ENCODE peak calls at places on chromosomes 13 and 19, in four cellular contexts. T is cardiac muscle cell, D is pancreas, X is ascending aorta. J is an unnamed sample.
A peak's percentile ranks its signal among the peaks of the same experiment; 100 is the strongest.

GRCh38 chr13:27599845-27600553 is 20.3 kb downstream of the LNX2 start:
- DNase-seq in X (no peak), T (peak; percentile 80), D (no peak), J (no peak)

GRCh38 chr13:108034909-108035308 is 180.4 kb downstream of the LIG4 start:
- DNase-seq in D (no peak), T (no peak), X (no peak), J (no peak)

GRCh38 chr19:21584532-21584931 is 79.1 kb downstream of the ZNF429 start:
- DNase-seq in D (no peak), T (no peak), X (no peak), J (no peak)

GRCh38 chr13:23509781-23510543 is 60.2 kb upstream of the TNFRSF19 start:
- DNase-seq in D (no peak), T (peak; percentile 69), X (no peak), J (no peak)

GRCh38 chr19:58204566-58204965 is 21.7 kb downstream of the ZNF274 start:
- DNase-seq in X (no peak), D (no peak), T (no peak), J (no peak)

GRCh38 chr19:50896591-50897190 is 14.5 kb downstream of the KLK4 start:
- DNase-seq in X (no peak), D (peak; percentile 66), T (peak; percentile 40), J (no peak)

GRCh38 chr19:14091885-14092462 is 1.4 kb upstream of the SAMD1 start:
- DNase-seq in T (no peak), X (no peak), D (peak; percentile 57), J (no peak)

GRCh38 chr19:18290250-18291018 is 9.0 kb upstream of the JUND start:
- DNase-seq in T (peak; percentile 43), D (no peak), X (peak; percentile 45), J (peak; percentile 32)

GRCh38 chr19:1837625-1838105 is 10.6 kb downstream of the REXO1 start:
- DNase-seq in X (no peak), T (peak; percentile 38), D (peak; percentile 58), J (peak; percentile 35)

GRCh38 chr13:113836917-113837553 is 26.8 kb downstream of the GAS6 start:
- DNase-seq in D (peak; percentile 80), X (no peak), T (peak; percentile 77), J (peak; percentile 76)

GRCh38 chr13:111038887-111039286 is 76.2 kb upstream of the ARHGEF7 start:
- DNase-seq in X (no peak), T (no peak), D (no peak), J (no peak)
- H3K27me3 ChIP-seq in X (no peaks in the 10 kb centered on the region), T (no peaks in the 10 kb centered on the region), D (no peaks in the 10 kb centered on the region), J (peaks cover 32% of the 10 kb centered on the region)

GRCh38 chr13:112575295-112575622 is 12.7 kb downstream of the TUBGCP3 start:
- DNase-seq in D (no peak), X (no peak), T (no peak), J (no peak)

GRCh38 chr13:112573710-112574109 is 14.2 kb downstream of the TUBGCP3 start:
- DNase-seq in T (no peak), X (no peak), D (no peak), J (no peak)

GRCh38 chr13:112576191-112576590 is 11.8 kb downstream of the TUBGCP3 start:
- DNase-seq in D (no peak), T (no peak), X (no peak), J (no peak)

GRCh38 chr13:112575680-112576079 is 12.3 kb downstream of the TUBGCP3 start:
- DNase-seq in T (no peak), X (no peak), D (no peak), J (no peak)

DNA sequence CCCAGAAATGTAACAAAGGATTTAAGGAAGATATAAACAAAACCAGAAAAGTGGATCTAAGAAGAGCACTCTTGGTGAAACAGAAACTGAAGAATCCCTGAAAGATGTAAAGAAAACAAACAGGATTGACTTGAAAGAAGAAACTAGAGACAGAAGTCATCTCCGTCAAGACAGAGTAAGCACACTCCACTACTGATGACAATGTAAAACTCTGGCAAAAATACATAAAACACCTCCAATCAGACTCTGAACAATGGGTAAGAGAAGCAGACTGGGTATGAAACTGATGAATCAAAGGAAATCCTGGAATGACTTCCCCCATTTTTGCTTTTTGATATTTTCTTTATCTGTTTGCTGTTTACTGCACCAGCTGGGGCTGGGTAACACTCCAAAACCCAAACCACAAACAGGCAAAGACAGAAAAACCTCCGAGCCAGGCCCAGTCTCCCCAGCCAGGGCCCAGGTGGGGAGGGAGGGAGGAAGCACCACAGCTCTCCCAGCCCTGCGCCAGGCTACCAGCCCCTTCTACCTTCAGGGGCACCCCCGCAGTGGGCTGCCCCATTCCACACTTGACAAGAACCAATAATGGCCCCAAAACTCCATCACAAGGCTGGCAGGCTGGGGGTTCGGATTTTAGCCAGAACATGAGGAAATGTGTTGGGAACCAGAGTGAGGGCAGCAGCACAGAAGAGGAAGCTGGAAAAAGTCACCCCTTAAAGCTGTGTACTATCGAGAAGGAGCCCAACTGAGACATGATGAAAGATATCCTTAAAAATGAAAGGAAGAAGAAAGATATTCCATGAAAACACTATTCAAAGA is 13.3 kb downstream of the TUBGCP3 start:
- DNase-seq in X (no peak), T (no peak), D (no peak), J (no peak)
- H3K27ac ChIP-seq in X (peak overlapping the region; percentile 56), T (no peak overlapping the region), D (no peak overlapping the region), J (no peak overlapping the region)

DNA sequence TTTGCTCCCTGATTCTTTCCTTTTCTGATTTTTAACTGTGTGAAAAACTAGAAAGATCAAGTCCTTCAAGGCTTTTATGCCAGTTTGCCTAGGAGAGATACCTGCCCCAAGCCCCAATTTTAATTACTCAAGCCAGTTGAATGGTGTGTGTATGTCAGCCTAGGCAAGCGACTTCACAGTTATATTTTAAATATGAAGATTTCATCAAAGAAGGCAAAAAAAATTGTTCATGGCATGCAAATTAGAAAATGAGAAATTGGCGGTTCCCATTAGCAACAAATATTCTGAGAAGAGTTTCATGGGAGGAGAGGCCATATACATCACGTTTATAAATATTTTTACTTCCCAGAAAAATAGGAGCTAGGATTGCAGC is 167.6 kb downstream of the SLC7A1 start:
- DNase-seq in T (no peak), D (no peak), X (no peak), J (no peak)
- H3K27me3 ChIP-seq in T (no peaks in the 10 kb centered on the region), D (peaks cover 13% of the 10 kb centered on the region), X (no peaks in the 10 kb centered on the region), J (peaks cover 32% of the 10 kb centered on the region)

GRCh38 chr19:11598103-11598483 is 810 bp downstream of the ZNF627 start:
- DNase-seq in T (no peak), X (no peak), D (no peak), J (no peak)

GRCh38 chr19:11594084-11594483 is 3.2 kb upstream of the ZNF627 start:
- DNase-seq in T (no peak), D (no peak), X (no peak), J (no peak)

GRCh38 chr19:11596156-11596555 is 1.1 kb upstream of the ZNF627 start:
- DNase-seq in X (no peak), T (no peak), D (no peak), J (no peak)

GRCh38 chr19:11598746-11599145 is 1.5 kb downstream of the ZNF627 start:
- DNase-seq in T (no peak), X (no peak), D (no peak), J (no peak)

GRCh38 chr19:11597202-11598102 is at the start of gene ZNF627:
- DNase-seq in D (peak; percentile 99), T (peak; percentile 99), X (peak; percentile 99), J (peak; percentile 99)
- H3K27ac ChIP-seq in D (peak within 1 kb of the TSS; percentile 82), T (peak within 1 kb of the TSS; percentile 99), X (peak within 1 kb of the TSS; percentile 81), J (peak within 1 kb of the TSS; percentile 94)

GRCh38 chr19:38263696-38264485 is 482 bp upstream of the SPINT2 start:
- DNase-seq in T (peak; percentile 69), D (peak; percentile 99), X (peak; percentile 42), J (no peak)

GRCh38 chr19:38266070-38266469 is 1.7 kb downstream of the SPINT2 start:
- DNase-seq in D (no peak), X (no peak), T (no peak), J (no peak)

GRCh38 chr19:38265213-38265861 is 964 bp downstream of the SPINT2 start:
- DNase-seq in D (peak; percentile 58), T (no peak), X (peak; percentile 25), J (no peak)

GRCh38 chr19:38262585-38263268 is 1.6 kb upstream of the SPINT2 start:
- DNase-seq in X (no peak), T (no peak), D (no peak), J (no peak)

GRCh38 chr19:38264486-38265212 is at the start of gene SPINT2:
- DNase-seq in X (no peak), T (no peak), D (no peak), J (no peak)
- H3K27me3 ChIP-seq in X (no peaks in the 10 kb centered on the region), T (no peaks in the 10 kb centered on the region), D (no peaks in the 10 kb centered on the region), J (peaks cover 11% of the 10 kb centered on the region)

DNA sequence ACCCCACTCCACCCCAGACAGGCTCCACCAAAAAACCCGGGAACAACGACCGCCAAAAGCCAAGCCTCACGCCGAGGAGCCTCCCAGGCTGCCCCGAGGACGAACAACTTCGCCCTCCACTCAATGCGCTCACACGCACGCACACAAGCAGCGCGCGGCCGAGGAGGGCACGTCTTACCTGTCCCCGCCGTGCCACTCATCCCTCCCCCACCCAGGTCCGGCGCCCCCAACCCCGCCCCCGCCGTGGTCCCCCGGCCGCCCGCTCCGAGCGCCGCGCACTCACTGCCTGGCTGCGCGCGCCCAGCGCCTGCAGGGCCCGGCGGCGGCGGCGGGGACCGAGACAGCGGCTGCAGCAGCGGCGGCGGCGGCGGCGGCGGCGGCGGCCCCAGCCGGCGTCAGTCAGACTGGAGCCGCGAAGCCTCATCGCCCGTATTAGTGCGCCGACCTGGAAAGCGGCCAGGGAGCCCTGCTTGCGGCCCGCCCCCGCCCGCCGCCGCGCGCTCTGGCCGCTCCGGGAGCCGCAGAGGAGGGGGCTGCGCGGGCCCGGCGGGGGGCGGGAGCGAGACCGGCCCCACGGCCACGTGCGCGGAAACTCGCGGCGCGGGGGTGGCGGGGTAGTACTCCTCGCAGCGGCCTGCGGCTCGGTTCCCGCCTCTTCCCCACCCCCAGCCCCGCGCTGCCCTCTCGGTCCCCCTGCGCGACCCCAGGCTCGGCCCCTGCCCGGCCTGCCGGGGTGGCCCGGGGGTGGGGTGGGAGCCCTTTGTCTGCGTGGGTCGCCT is at the start of gene SMAD9:
- DNase-seq in T (peak; percentile 82), X (no peak), D (peak; percentile 76), J (peak; percentile 83)
- H3K27ac ChIP-seq in T (peak within 1 kb of the TSS; percentile 97), X (peak within 1 kb of the TSS; percentile 88), D (no peak within 1 kb of the TSS), J (peak within 1 kb of the TSS; percentile 83)

GRCh38 chr19:7846247-7846646 is 16.2 kb downstream of the EVI5L start:
- DNase-seq in X (no peak), T (no peak), D (no peak), J (no peak)
- H3K27me3 ChIP-seq in X (no peaks in the 10 kb centered on the region), T (no peaks in the 10 kb centered on the region), D (no peaks in the 10 kb centered on the region), J (no peaks in the 10 kb centered on the region)

GRCh38 chr19:7832009-7832408 is 2.0 kb downstream of the EVI5L start:
- DNase-seq in D (no peak), X (no peak), T (no peak), J (no peak)

GRCh38 chr19:7830823-7831222 is 805 bp downstream of the EVI5L start:
- DNase-seq in X (no peak), T (no peak), D (no peak), J (no peak)

GRCh38 chr19:7832781-7833180 is 2.8 kb downstream of the EVI5L start:
- DNase-seq in X (no peak), D (no peak), T (peak; percentile 21), J (no peak)

GRCh38 chr19:7830272-7830771 is 304 bp downstream of the EVI5L start:
- DNase-seq in X (no peak), T (no peak), D (peak; percentile 72), J (peak; percentile 29)

DNA sequence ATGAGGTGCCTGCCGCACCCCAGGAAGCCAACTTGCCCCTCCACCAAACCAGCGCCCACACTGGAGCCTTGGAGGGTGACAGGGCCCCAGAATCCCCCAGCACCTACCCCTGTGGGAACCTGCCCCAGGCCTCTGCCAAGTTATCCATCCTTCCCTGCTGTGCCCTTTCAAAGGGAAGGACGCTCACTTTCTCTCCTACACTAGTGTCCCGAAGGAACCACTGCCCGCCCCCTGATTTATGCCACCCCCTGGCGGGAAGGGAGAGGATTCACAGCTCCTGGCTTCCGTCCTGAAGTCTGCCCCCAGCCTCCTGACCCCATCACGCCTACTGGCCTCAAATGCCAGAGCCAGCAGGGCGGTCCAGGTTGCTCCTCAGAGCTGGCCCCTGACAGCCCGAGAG is 1.4 kb downstream of the EVI5L start:
- DNase-seq in D (no peak), T (peak; percentile 43), X (no peak), J (no peak)
- H3K27ac ChIP-seq in D (no peak overlapping the region), T (no peak overlapping the region), X (no peak overlapping the region), J (no peak overlapping the region)